ENCODE peak calls at places on chromosomes 12 and 14, in six cellular contexts. K is Peyer's patch, X is stomach, U is suprapubic skin, M is tibial nerve, A is A549. J is an unnamed sample.

GRCh38 chr12:24860546-24860945 is 88.4 kb downstream of the BCAT1 start:
- DNase-seq in K (no peak), X (no peak), U (no peak), M (no peak), A (no peak), J (no peak)

GRCh38 chr12:2959194-2959507 is at the start of gene TEAD4:
- DNase-seq in K (no peak), X (peak; percentile 64), U (no peak), M (no peak), A (peak; percentile 89), J (peak; percentile 30)

GRCh38 chr12:27193106-27193505 is 51.0 kb upstream of the STK38L start:
- DNase-seq in K (no peak), X (no peak), U (no peak), M (no peak), A (no peak), J (no peak)

GRCh38 chr12:1530592-1531159 is 63.7 kb downstream of the FBXL14 start:
- DNase-seq in K (peak; percentile 33), X (no peak), U (no peak), M (no peak), A (no peak), J (no peak)

GRCh38 chr12:73841963-73842362 is 695.7 kb upstream of the ATXN7L3B start:
- DNase-seq in K (no peak), X (no peak), U (no peak), M (no peak), A (no peak), J (no peak)

GRCh38 chr12:110508071-110508586 is 6.0 kb downstream of the RAD9B start:
- DNase-seq in K (no peak), X (no peak), U (no peak), M (no peak), A (no peak), J (no peak)

GRCh38 chr12:31362759-31363415 is 36.9 kb upstream of the SINHCAF start:
- DNase-seq in K (peak; percentile 75), X (peak; percentile 50), U (no peak), M (peak; percentile 4), A (peak; percentile 15), J (no peak)

GRCh38 chr14:98785578-98785977 is 486.4 kb downstream of the BCL11B start:
- DNase-seq in K (no peak), X (no peak), U (no peak), M (no peak), A (no peak), J (no peak)

GRCh38 chr12:68451261-68452091 is 119.3 kb upstream of the MDM1 start:
- DNase-seq in K (peak; percentile 58), X (peak; percentile 29), U (no peak), M (peak; percentile 59), A (no peak), J (peak; percentile 16)

GRCh38 chr12:76417116-76417515 is 68.9 kb upstream of the BBS10 start:
- DNase-seq in K (no peak), X (no peak), U (no peak), M (no peak), A (no peak), J (no peak)
- H3K4me3 ChIP-seq in K (no peak overlapping the region), X (no peak overlapping the region), U (no peak overlapping the region), M (no peak overlapping the region), A (no peak overlapping the region), J (no peak overlapping the region)

GRCh38 chr12:128827724-128828123 is 4.0 kb upstream of the SLC15A4 start:
- DNase-seq in K (no peak), X (peak; percentile 11), U (no peak), M (no peak), A (no peak), J (no peak)
- H3K27ac ChIP-seq in K (no peak overlapping the region), X (no peak overlapping the region), U (no peak overlapping the region), M (no peak overlapping the region), A (no peak overlapping the region), J (no peak overlapping the region)

GRCh38 chr12:125183187-125184067 is 118.2 kb downstream of the AACS start:
- DNase-seq in K (peak; percentile 87), X (peak; percentile 83), U (no peak), M (peak; percentile 68), A (peak; percentile 71), J (peak; percentile 26)
- TF ChIP-seq POLR2A in K (no peak), X (no peak), U (no peak), M (no peak), A (no peak), J (no peak)

GRCh38 chr12:105384220-105384619 is 53.7 kb downstream of the C12orf75 start:
- DNase-seq in K (no peak), X (no peak), U (no peak), M (no peak), A (no peak), J (no peak)

GRCh38 chr12:105386431-105386830 is 55.9 kb downstream of the C12orf75 start:
- DNase-seq in K (no peak), X (no peak), U (no peak), M (no peak), A (no peak), J (no peak)

GRCh38 chr12:105385141-105385540 is 54.6 kb downstream of the C12orf75 start:
- DNase-seq in K (no peak), X (no peak), U (no peak), M (no peak), A (no peak), J (no peak)

GRCh38 chr12:105378821-105379400 is 48.4 kb downstream of the C12orf75 start:
- DNase-seq in K (no peak), X (no peak), U (no peak), M (no peak), A (peak; percentile 48), J (no peak)

DNA sequence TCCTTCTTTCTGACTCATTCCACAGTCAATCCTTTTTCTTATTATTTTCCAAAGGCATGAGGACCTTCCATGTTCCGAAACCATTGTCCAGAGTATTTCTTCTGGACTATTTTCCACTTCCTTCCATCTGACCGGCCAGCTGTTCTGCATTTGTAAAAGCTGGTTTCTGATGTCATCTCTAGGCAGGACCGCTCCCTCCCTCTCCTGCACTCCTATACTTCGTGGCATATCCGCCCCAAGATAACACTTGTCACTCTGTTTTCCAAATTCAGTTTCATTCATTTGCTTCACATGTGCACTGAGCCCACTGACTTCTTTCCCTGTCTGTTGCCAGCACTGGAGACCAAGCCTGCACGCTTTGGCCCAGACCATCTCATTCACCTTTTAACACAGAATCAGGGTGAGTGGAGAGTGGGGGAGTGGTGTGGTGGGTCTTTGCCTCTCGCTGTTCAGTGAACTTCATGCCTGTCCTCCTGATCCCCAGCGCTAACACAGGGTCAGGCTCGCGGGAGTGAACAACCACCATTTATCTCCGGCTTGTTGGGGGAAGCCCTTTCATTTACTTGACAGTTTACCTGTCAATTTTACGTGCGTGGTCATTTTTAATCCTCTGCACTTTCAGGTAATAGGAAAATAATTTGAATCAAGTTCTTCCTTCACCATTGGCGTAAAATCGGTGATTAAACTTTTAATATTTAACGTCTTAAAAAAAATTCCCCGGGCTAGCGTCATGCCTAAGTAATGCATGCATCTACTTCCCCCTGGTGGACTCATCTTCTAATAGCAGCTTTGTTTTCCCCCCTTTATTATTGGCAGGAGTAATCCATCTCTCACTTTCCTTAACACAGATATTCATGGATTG is 52.5 kb downstream of the C12orf75 start:
- DNase-seq in K (no peak), X (no peak), U (no peak), M (peak; percentile 71), A (peak; percentile 72), J (no peak)
- H3K4me3 ChIP-seq in K (no peak overlapping the region), X (peak overlapping the region; percentile 31), U (peak overlapping the region; percentile 28), M (no peak overlapping the region), A (peak overlapping the region; percentile 21), J (peak overlapping the region; percentile 19)

DNA sequence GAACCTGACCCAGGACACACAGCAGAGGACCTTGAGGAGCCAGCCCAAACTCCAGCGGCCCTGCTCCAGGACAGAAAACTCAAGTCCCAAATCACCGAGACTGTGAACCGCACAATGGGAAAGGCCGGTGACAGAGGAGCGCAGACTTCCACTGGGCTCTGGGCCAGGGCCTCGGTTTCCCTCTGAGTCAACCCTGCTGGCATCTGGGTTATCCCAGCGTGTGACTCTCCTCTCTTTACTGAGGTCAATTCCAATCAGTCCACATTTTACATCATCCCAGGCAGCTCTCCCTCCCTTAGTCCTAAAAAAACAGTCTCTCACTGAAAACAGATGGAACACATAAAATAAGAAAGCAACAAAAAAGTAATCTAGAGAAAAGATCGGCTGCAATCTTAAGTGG is 36.9 kb downstream of the ITPK1 start:
- DNase-seq in K (no peak), X (no peak), U (no peak), M (peak; percentile 21), A (no peak), J (no peak)
- H3K27ac ChIP-seq in K (no peak overlapping the region), X (peak overlapping the region; percentile 4), U (no peak overlapping the region), M (peak overlapping the region; percentile 76), A (no peak overlapping the region), J (no peak overlapping the region)